ENCODE peak calls at places on chromosomes 6 and 20, in five cellular contexts. X, W, D, P and A are unnamed samples.

GRCh38 chr6:4774715-4775590 is 1.3 kb upstream of the CDYL start:
- DNase-seq in P (no peak), W (peak), D (no peak), X (peak), A (peak)

GRCh38 chr6:142395768-142396231 is 94.0 kb downstream of the ADGRG6 start:
- DNase-seq in X (no peak), P (no peak), D (no peak), W (peak), A (no peak)

GRCh38 chr20:50043573-50044352 is 61.0 kb downstream of the SNAI1 start:
- DNase-seq in P (no peak), D (no peak), X (no peak), W (no peak), A (no peak)

GRCh38 chr6:41649596-41649995 is 11.3 kb downstream of the MDFI start:
- DNase-seq in W (no peak), P (no peak), D (no peak), X (peak), A (no peak)

GRCh38 chr20:17887331-17888030 is 81.1 kb downstream of the SNX5 start:
- DNase-seq in P (no peak), W (no peak), D (no peak), X (no peak), A (no peak)

GRCh38 chr20:59144179-59144830 is 19.3 kb upstream of the ZNF831 start:
- DNase-seq in P (no peak), X (peak), W (peak), D (no peak), A (no peak)

GRCh38 chr6:3943373-3943772 is 94.2 kb downstream of the FAM50B start:
- DNase-seq in W (no peak), X (no peak), P (no peak), D (no peak), A (peak)

GRCh38 chr6:75130784-75131183 is 75.1 kb downstream of the COL12A1 start:
- DNase-seq in W (no peak), P (no peak), X (peak), D (no peak), A (no peak)

GRCh38 chr20:41969656-41970055 is 351.5 kb upstream of the CHD6 start:
- DNase-seq in W (peak), P (no peak), X (no peak), D (no peak), A (no peak)

GRCh38 chr6:138001750-138002349 is 105.4 kb downstream of the PERP start:
- DNase-seq in D (no peak), P (peak), W (peak), X (no peak), A (peak)

GRCh38 chr6:14066782-14067406 is 50.7 kb upstream of the CD83 start:
- DNase-seq in W (peak), X (no peak), P (no peak), D (no peak), A (no peak)